ENCODE peak calls at places on chromosomes 4 and X, in ten cellular contexts. V, L, K, B, C, J, O, Y, H and Z are unnamed samples.

GRCh38 chr4:72302981-72303704 is 265.9 kb downstream of the ADAMTS3 start:
- DNase-seq in V (no peak), L (peak), K (peak), B (peak), C (no peak), J (peak), O (no peak), Y (peak), H (no peak), Z (no peak)

GRCh38 chr4:168480991-168481588 is 798 bp upstream of the DDX60L start:
- DNase-seq in V (no peak), L (no peak), K (peak), B (peak), C (peak), J (peak), O (no peak), Y (peak), H (no peak), Z (peak)

GRCh38 chr4:48340276-48340904 is 939 bp upstream of the SLAIN2 start:
- DNase-seq in V (no peak), L (peak), K (peak), B (peak), C (no peak), J (no peak), O (no peak), Y (peak), H (no peak), Z (peak)

GRCh38 chr4:108540536-108540935 is 79.8 kb upstream of the RPL34 start:
- DNase-seq in V (no peak), L (no peak), K (no peak), B (no peak), C (no peak), J (no peak), O (no peak), Y (no peak), H (no peak), Z (no peak)

GRCh38 chr4:71683309-71683708 is 100.6 kb downstream of the GC start:
- DNase-seq in V (no peak), L (no peak), K (no peak), B (no peak), C (no peak), J (no peak), O (no peak), Y (no peak), H (no peak), Z (no peak)

GRCh38 chrX:15849555-15849954 is 5.1 kb downstream of the AP1S2 start:
- DNase-seq in V (no peak), L (no peak), K (peak), B (no peak), C (no peak), J (no peak), O (no peak), Y (no peak), H (no peak), Z (no peak)

GRCh38 chr4:64430933-64431332 is 21.7 kb upstream of the TECRL start:
- DNase-seq in V (no peak), L (no peak), K (no peak), B (no peak), C (no peak), J (no peak), O (no peak), Y (no peak), H (peak), Z (no peak)

GRCh38 chrX:47649302-47649701 is 1.1 kb downstream of the ELK1 start:
- DNase-seq in V (no peak), L (no peak), K (no peak), B (no peak), C (no peak), J (no peak), O (no peak), Y (no peak), H (no peak), Z (no peak)

GRCh38 chrX:113300580-113300979 is 459.9 kb upstream of the AMOT start:
- DNase-seq in V (no peak), L (no peak), K (no peak), B (no peak), C (no peak), J (no peak), O (no peak), Y (no peak), H (no peak), Z (no peak)

GRCh38 chr4:152316969-152317368 is 218.9 kb downstream of the FBXW7 start:
- DNase-seq in V (no peak), L (no peak), K (peak), B (no peak), C (no peak), J (no peak), O (no peak), Y (peak), H (no peak), Z (no peak)